ENCODE peak calls at places on chromosomes 2 and 18, in four cellular contexts. One of them, this sample, is unnamed.
A peak's percentile ranks its signal among the peaks of the same experiment; 100 is the strongest.

GRCh38 chr2:196149926-196150325 is 21.5 kb downstream of the STK17B start:
- DNase-seq in left lobe of liver: no peak
- DNase-seq in DMS 273 treated with DMSO at 0.1 percent for 48 hours: no peak
- DNase-seq in cardiac muscle cell: no peak
- DNase-seq in this sample: no peak

GRCh38 chr2:133568172-133568571 is at the start of gene NCKAP5:
- DNase-seq in left lobe of liver: peak; percentile 60
- DNase-seq in DMS 273 treated with DMSO at 0.1 percent for 48 hours: no peak
- DNase-seq in cardiac muscle cell: peak; percentile 47
- DNase-seq in this sample: peak; percentile 11

GRCh38 chr18:5721924-5722323 is 173.4 kb downstream of the TMEM200C start:
- DNase-seq in left lobe of liver: no peak
- DNase-seq in DMS 273 treated with DMSO at 0.1 percent for 48 hours: no peak
- DNase-seq in cardiac muscle cell: no peak
- DNase-seq in this sample: no peak

GRCh38 chr18:31970617-31971016 is 27.7 kb upstream of the TRAPPC8 start:
- DNase-seq in left lobe of liver: no peak
- DNase-seq in DMS 273 treated with DMSO at 0.1 percent for 48 hours: no peak
- DNase-seq in cardiac muscle cell: no peak
- DNase-seq in this sample: no peak

GRCh38 chr2:180268006-180268405 is 260.9 kb upstream of the CWC22 start:
- DNase-seq in left lobe of liver: no peak
- DNase-seq in DMS 273 treated with DMSO at 0.1 percent for 48 hours: no peak
- DNase-seq in cardiac muscle cell: peak; percentile 37
- DNase-seq in this sample: no peak

GRCh38 chr2:33583194-33583938 is 15.7 kb downstream of the FAM98A start:
- DNase-seq in left lobe of liver: no peak
- DNase-seq in DMS 273 treated with DMSO at 0.1 percent for 48 hours: peak; percentile 3
- DNase-seq in cardiac muscle cell: peak; percentile 59
- DNase-seq in this sample: peak; percentile 68

GRCh38 chr2:106140913-106141312 is 53.2 kb downstream of the UXS1 start:
- DNase-seq in left lobe of liver: no peak
- DNase-seq in DMS 273 treated with DMSO at 0.1 percent for 48 hours: no peak
- DNase-seq in cardiac muscle cell: no peak
- DNase-seq in this sample: no peak

GRCh38 chr2:44107086-44107740 is 61.5 kb upstream of the PPM1B start:
- DNase-seq in left lobe of liver: no peak
- DNase-seq in DMS 273 treated with DMSO at 0.1 percent for 48 hours: no peak
- DNase-seq in cardiac muscle cell: no peak
- DNase-seq in this sample: no peak

GRCh38 chr18:70931942-70932814 is 643.3 kb downstream of the SOCS6 start:
- DNase-seq in left lobe of liver: no peak
- DNase-seq in DMS 273 treated with DMSO at 0.1 percent for 48 hours: no peak
- DNase-seq in cardiac muscle cell: peak; percentile 71
- DNase-seq in this sample: peak; percentile 26

GRCh38 chr2:120988051-120988707 is 252.5 kb downstream of the GLI2 start:
- DNase-seq in left lobe of liver: no peak
- DNase-seq in DMS 273 treated with DMSO at 0.1 percent for 48 hours: no peak
- DNase-seq in cardiac muscle cell: no peak
- DNase-seq in this sample: no peak

GRCh38 chr2:163667064-163667887 is 68.5 kb downstream of the FIGN start:
- DNase-seq in left lobe of liver: no peak
- DNase-seq in DMS 273 treated with DMSO at 0.1 percent for 48 hours: no peak
- DNase-seq in cardiac muscle cell: peak; percentile 95
- DNase-seq in this sample: no peak

GRCh38 chr2:161170917-161171594 is 10.8 kb downstream of the TANK start:
- DNase-seq in left lobe of liver: no peak
- DNase-seq in DMS 273 treated with DMSO at 0.1 percent for 48 hours: no peak
- DNase-seq in cardiac muscle cell: peak; percentile 65
- DNase-seq in this sample: no peak

GRCh38 chr2:231937057-231937456 is 10.9 kb upstream of the NPPC start:
- DNase-seq in left lobe of liver: peak; percentile 4
- DNase-seq in DMS 273 treated with DMSO at 0.1 percent for 48 hours: no peak
- DNase-seq in cardiac muscle cell: no peak
- DNase-seq in this sample: no peak

GRCh38 chr18:3709166-3709565 is 259.2 kb downstream of the TGIF1 start:
- DNase-seq in left lobe of liver: no peak
- DNase-seq in DMS 273 treated with DMSO at 0.1 percent for 48 hours: no peak
- DNase-seq in cardiac muscle cell: no peak
- DNase-seq in this sample: no peak

GRCh38 chr2:111173338-111173737 is 52.6 kb downstream of the BCL2L11 start:
- DNase-seq in left lobe of liver: no peak
- DNase-seq in DMS 273 treated with DMSO at 0.1 percent for 48 hours: no peak
- DNase-seq in cardiac muscle cell: no peak
- DNase-seq in this sample: no peak

GRCh38 chr2:187008111-187008510 is 159.1 kb upstream of the ZSWIM2 start:
- DNase-seq in left lobe of liver: no peak
- DNase-seq in DMS 273 treated with DMSO at 0.1 percent for 48 hours: no peak
- DNase-seq in cardiac muscle cell: peak; percentile 11
- DNase-seq in this sample: peak; percentile 74

GRCh38 chr2:19895535-19895934 is 6.2 kb downstream of the TTC32 start:
- DNase-seq in left lobe of liver: no peak
- DNase-seq in DMS 273 treated with DMSO at 0.1 percent for 48 hours: no peak
- DNase-seq in cardiac muscle cell: no peak
- DNase-seq in this sample: no peak

GRCh38 chr2:232586943-232587342 is 36.5 kb downstream of the EIF4E2 start:
- DNase-seq in left lobe of liver: no peak
- DNase-seq in DMS 273 treated with DMSO at 0.1 percent for 48 hours: no peak
- DNase-seq in cardiac muscle cell: no peak
- DNase-seq in this sample: no peak

GRCh38 chr2:69773201-69773600 is 31.3 kb downstream of the ANXA4 start:
- DNase-seq in left lobe of liver: no peak
- DNase-seq in DMS 273 treated with DMSO at 0.1 percent for 48 hours: no peak
- DNase-seq in cardiac muscle cell: peak; percentile 36
- DNase-seq in this sample: no peak

GRCh38 chr2:8121826-8122505 is 559.9 kb upstream of the ID2 start:
- DNase-seq in left lobe of liver: no peak
- DNase-seq in DMS 273 treated with DMSO at 0.1 percent for 48 hours: no peak
- DNase-seq in cardiac muscle cell: peak; percentile 30
- DNase-seq in this sample: no peak

GRCh38 chr2:126145752-126146151 is 510.2 kb upstream of the GYPC start:
- DNase-seq in left lobe of liver: no peak
- DNase-seq in DMS 273 treated with DMSO at 0.1 percent for 48 hours: no peak
- DNase-seq in cardiac muscle cell: no peak
- DNase-seq in this sample: no peak

GRCh38 chr2:45237850-45238542 is 228.7 kb upstream of the SIX2 start:
- DNase-seq in left lobe of liver: no peak
- DNase-seq in DMS 273 treated with DMSO at 0.1 percent for 48 hours: no peak
- DNase-seq in cardiac muscle cell: peak; percentile 96
- DNase-seq in this sample: peak; percentile 97

GRCh38 chr2:226118471-226119429 is 680.9 kb downstream of the IRS1 start:
- DNase-seq in left lobe of liver: no peak
- DNase-seq in DMS 273 treated with DMSO at 0.1 percent for 48 hours: no peak
- DNase-seq in cardiac muscle cell: peak; percentile 97
- DNase-seq in this sample: peak; percentile 61

GRCh38 chr2:163157891-163158511 is 319.4 kb upstream of the KCNH7 start:
- DNase-seq in left lobe of liver: no peak
- DNase-seq in DMS 273 treated with DMSO at 0.1 percent for 48 hours: no peak
- DNase-seq in cardiac muscle cell: peak; percentile 68
- DNase-seq in this sample: no peak

GRCh38 chr18:5339202-5339834 is 43.8 kb upstream of the ZBTB14 start:
- DNase-seq in left lobe of liver: no peak
- DNase-seq in DMS 273 treated with DMSO at 0.1 percent for 48 hours: no peak
- DNase-seq in cardiac muscle cell: no peak
- DNase-seq in this sample: no peak

GRCh38 chr2:46893231-46893943 is 22.2 kb downstream of the MCFD2 start:
- DNase-seq in left lobe of liver: no peak
- DNase-seq in DMS 273 treated with DMSO at 0.1 percent for 48 hours: no peak
- DNase-seq in cardiac muscle cell: no peak
- DNase-seq in this sample: no peak

GRCh38 chr2:15756882-15757819 is 165.5 kb downstream of the DDX1 start:
- DNase-seq in left lobe of liver: no peak
- DNase-seq in DMS 273 treated with DMSO at 0.1 percent for 48 hours: no peak
- DNase-seq in cardiac muscle cell: no peak
- DNase-seq in this sample: no peak

GRCh38 chr2:105714141-105714540 is 30.6 kb upstream of the NCK2 start:
- DNase-seq in left lobe of liver: no peak
- DNase-seq in DMS 273 treated with DMSO at 0.1 percent for 48 hours: no peak
- DNase-seq in cardiac muscle cell: no peak
- DNase-seq in this sample: no peak

GRCh38 chr2:231000211-231000904 is 4.4 kb downstream of the SPATA3 start:
- DNase-seq in left lobe of liver: no peak
- DNase-seq in DMS 273 treated with DMSO at 0.1 percent for 48 hours: no peak
- DNase-seq in cardiac muscle cell: no peak
- DNase-seq in this sample: peak; percentile 79

GRCh38 chr2:216665240-216665639 is 30.1 kb downstream of the IGFBP5 start:
- DNase-seq in left lobe of liver: peak; percentile 55
- DNase-seq in DMS 273 treated with DMSO at 0.1 percent for 48 hours: peak; percentile 50
- DNase-seq in cardiac muscle cell: peak; percentile 68
- DNase-seq in this sample: no peak

GRCh38 chr2:217713395-217714267 is 289.2 kb downstream of the TNS1 start:
- DNase-seq in left lobe of liver: peak; percentile 79
- DNase-seq in DMS 273 treated with DMSO at 0.1 percent for 48 hours: peak; percentile 17
- DNase-seq in cardiac muscle cell: peak; percentile 70
- DNase-seq in this sample: peak; percentile 90

GRCh38 chr2:236776695-236777251 is 207.1 kb downstream of the ACKR3 start:
- DNase-seq in left lobe of liver: no peak
- DNase-seq in DMS 273 treated with DMSO at 0.1 percent for 48 hours: peak; percentile 67
- DNase-seq in cardiac muscle cell: peak; percentile 74
- DNase-seq in this sample: peak; percentile 79

This sample was measured in SJCRH30.